ENCODE peak calls at places on chromosome 16, in four cellular contexts. K is K562, G is GM12878, W is HepG2. E is an unnamed sample.

GRCh38 chr16:87368029-87368765 is 15.4 kb downstream of the FBXO31 start:
- DNase-seq in K (no peak), W (no peak), G (no peak), E (no peak)

GRCh38 chr16:89478576-89479221 is 11.7 kb downstream of the ANKRD11 start:
- DNase-seq in K (no peak), W (peak), G (no peak), E (no peak)

GRCh38 chr16:79509221-79509631 is 91.3 kb downstream of the MAF start:
- DNase-seq in W (no peak), G (no peak), K (no peak), E (no peak)

GRCh38 chr16:77450790-77451487 is 16.1 kb upstream of the ADAMTS18 start:
- DNase-seq in W (no peak), K (no peak), G (no peak), E (no peak)

GRCh38 chr16:49580751-49581303 is 207.2 kb downstream of the C16orf78 start:
- DNase-seq in K (no peak), W (no peak), G (no peak), E (no peak)

GRCh38 chr16:72372646-72373045 is 200.7 kb upstream of the PMFBP1 start:
- DNase-seq in K (no peak), W (no peak), G (no peak), E (no peak)

GRCh38 chr16:67277294-67277998 is 1.9 kb upstream of the PLEKHG4 start:
- DNase-seq in W (peak), G (no peak), K (peak), E (no peak)

GRCh38 chr16:72974142-72974769 is 73.7 kb downstream of the ZFHX3 start:
- DNase-seq in G (no peak), W (no peak), K (no peak), E (no peak)

GRCh38 chr16:58021661-58022551 is 3.6 kb upstream of the MMP15 start:
- DNase-seq in G (no peak), W (no peak), K (no peak), E (no peak)

GRCh38 chr16:85733155-85733838 is 17.6 kb downstream of the C16orf74 start:
- DNase-seq in K (no peak), W (no peak), G (no peak), E (no peak)

DNA sequence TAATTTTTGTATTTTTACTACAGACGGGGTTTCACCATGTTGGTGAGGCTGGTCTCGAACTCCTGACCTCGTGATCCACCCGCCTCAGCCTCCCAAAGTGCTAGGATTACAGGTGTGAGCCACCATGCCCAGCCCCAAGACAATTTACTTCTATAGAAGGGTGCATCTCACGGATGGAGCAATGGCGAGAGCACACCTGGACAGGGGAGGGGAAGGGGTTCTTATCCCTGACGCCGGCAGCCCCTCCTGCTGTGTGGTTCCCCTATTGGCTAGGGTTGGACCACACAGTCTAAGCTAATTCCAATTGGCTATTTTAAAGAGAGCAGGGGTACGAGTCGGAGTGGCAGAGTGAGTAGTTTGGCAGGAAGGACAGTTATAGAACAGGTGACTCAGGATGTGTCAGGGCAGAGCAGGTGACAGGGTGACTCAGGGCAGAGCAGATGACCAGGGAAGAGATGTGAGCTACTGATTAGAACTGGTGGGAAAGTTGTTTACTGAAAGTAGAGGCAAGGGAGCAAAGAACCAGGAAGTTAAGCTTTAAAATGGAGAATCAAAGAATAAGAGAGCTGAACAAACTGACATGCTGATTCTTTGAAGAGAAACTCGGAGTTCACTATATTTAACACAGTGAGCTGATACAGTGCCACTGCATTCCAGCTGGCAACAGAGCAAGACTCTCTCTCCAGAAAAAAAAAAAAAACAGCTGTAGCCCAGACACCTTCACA is 12.6 kb upstream of the UBE2I start:
- DNase-seq in W (peak), K (no peak), G (no peak), E (no peak)
- TF ChIP-seq FOXK2 in W (peak), K (peak), G (no peak), E (no peak)

GRCh38 chr16:51150159-51150893 is 744 bp downstream of the SALL1 start:
- DNase-seq in W (no peak), K (no peak), G (no peak), E (no peak)

GRCh38 chr16:51147776-51148673 is 3.0 kb downstream of the SALL1 start:
- DNase-seq in W (no peak), G (no peak), K (no peak), E (no peak)

GRCh38 chr16:51148674-51149228 is 2.3 kb downstream of the SALL1 start:
- DNase-seq in K (no peak), G (no peak), W (no peak), E (no peak)

GRCh38 chr16:51149721-51150158 is 1.3 kb downstream of the SALL1 start:
- DNase-seq in W (no peak), G (no peak), K (no peak), E (no peak)

GRCh38 chr16:51149251-51149661 is 1.8 kb downstream of the SALL1 start:
- DNase-seq in K (no peak), G (no peak), W (no peak), E (no peak)
- TF ChIP-seq FOXM1 in K (no peak), G (no peak), W (no peak), E (no peak)

DNA sequence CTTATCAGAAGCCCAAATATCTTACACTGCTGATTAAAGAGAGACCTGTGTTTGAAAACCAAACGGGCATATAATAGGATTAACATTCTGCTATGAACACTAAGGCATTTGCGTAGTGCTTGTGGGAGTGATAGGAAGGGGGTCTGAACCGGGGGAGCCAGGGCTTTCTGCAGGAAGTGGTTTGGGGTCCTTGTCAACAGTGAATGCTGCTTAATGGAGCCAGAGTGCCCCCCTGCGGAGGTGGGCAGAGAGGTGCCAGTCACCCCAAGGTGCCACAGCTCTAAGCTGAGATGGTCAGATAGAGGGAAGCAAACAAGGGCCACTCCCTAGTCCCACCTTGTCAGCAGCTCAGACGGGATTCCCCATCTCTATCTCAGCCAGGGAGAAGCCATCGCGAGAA is 17.6 kb downstream of the NAA60 start:
- DNase-seq in K (no peak), W (no peak), G (no peak), E (no peak)
- TF ChIP-seq FOXK2 in K (no peak), W (no peak), G (no peak), E (no peak)

DNA sequence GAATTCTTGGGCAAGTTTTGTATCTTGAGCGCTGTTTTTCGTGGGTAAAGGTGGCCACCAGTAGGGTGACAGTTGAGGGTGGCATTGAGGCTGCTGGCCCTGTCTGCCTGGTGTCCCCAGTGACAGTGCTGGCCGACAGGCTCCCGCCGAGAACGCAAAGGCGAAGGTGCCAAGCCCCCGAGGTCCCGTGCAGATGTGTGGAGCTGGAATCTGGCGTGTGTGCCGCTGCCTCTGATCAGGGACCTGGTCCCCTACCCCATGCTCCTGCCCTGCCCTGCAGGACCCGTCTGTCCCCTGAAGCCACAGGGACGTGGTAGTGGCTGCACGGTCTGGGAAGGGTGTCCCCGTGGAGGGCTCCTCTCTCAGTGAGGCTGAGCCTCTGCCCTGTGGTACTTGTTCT is 3.5 kb downstream of the UBE2I start:
- DNase-seq in G (no peak), K (no peak), W (no peak), E (no peak)
- TF ChIP-seq FOXM1 in G (no peak), K (no peak), W (no peak), E (no peak)

DNA sequence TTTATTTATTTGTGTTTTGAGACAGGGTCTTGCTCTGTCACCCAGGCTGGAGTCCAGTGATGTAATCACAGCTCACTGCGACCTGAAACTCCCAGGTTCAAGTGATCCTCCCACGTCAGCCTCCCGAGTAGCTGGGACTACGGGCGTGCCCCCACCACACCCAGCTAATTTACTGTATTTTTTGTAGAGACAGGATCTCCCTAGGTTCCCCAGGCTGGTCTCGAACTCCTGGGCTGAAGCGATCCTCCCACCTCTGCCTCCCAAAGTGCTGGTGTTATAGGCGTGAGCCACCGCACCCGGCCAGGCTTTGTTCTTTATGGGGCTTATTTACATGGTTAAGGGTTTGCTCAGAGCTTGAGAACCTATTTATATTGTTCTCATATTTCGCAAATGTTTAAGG is 5.8 kb upstream of the MEIOB start:
- DNase-seq in G (no peak), W (no peak), K (no peak), E (no peak)
- TF ChIP-seq FOXK2 in G (no peak), W (no peak), K (no peak), E (no peak)

DNA sequence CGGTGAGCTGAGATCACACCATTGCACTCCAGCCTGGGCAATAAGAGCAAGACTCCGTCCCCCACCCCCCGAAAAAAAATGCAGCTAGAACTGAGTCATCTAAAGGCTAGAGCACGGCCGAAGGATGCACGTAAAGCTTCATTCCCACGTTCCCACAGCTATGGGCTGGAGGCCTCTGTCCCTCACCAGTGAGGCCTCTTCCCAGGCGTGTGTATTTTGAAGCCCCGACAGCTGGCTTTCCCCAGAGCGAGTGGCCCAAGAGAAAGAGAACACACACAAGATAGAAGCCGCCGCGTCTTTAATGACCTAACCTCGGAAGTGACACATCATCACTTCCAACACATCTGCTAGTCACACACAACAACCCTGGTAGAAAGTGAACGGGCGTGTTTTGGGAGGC is 6.6 kb upstream of the KCTD5 start:
- DNase-seq in K (no peak), W (no peak), G (no peak), E (no peak)
- TF ChIP-seq FOXM1 in K (no peak), W (no peak), G (no peak), E (no peak)

E was measured in HEK293T.